ENCODE peak calls at places on chromosomes 7 and 10, in four cellular contexts. T is stomach, K is fibroblast of lung, H is cardiac muscle cell. B is an unnamed sample.

GRCh38 chr7:17054836-17055235 is 173.1 kb upstream of the AGR3 start:
- DNase-seq in T (no peak), K (no peak), H (no peak), B (no peak)

GRCh38 chr7:25014735-25015134 is 34.8 kb upstream of the OSBPL3 start:
- DNase-seq in T (no peak), K (peak), H (peak), B (peak)

GRCh38 chr7:92976931-92977330 is 140.6 kb upstream of the CDK6 start:
- DNase-seq in T (no peak), K (no peak), H (no peak), B (no peak)

GRCh38 chr10:97796651-97797050 is 24.9 kb upstream of the SFRP5 start:
- DNase-seq in T (no peak), K (no peak), H (no peak), B (no peak)

GRCh38 chr7:107971613-107972012 is 31.3 kb downstream of the LAMB1 start:
- DNase-seq in T (no peak), K (peak), H (peak), B (no peak)

GRCh38 chr10:97243836-97244235 is 48.6 kb downstream of the ARHGAP19 start:
- DNase-seq in T (no peak), K (no peak), H (no peak), B (no peak)

GRCh38 chr7:25762511-25763119 is 389.4 kb upstream of the NFE2L3 start:
- DNase-seq in T (no peak), K (no peak), H (no peak), B (no peak)

GRCh38 chr10:15053061-15053460 is 9.3 kb downstream of the OLAH start:
- DNase-seq in T (no peak), K (no peak), H (no peak), B (no peak)

GRCh38 chr7:93178213-93178612 is 30.0 kb upstream of the SAMD9L start:
- DNase-seq in T (no peak), K (no peak), H (peak), B (no peak)

GRCh38 chr10:71077796-71078453 is 134.4 kb upstream of the UNC5B start:
- DNase-seq in T (no peak), K (no peak), H (no peak), B (no peak)

GRCh38 chr7:21943436-21943835 is 2.3 kb downstream of the CDCA7L start:
- DNase-seq in T (no peak), K (no peak), H (no peak), B (no peak)

GRCh38 chr7:21947056-21947455 is 1.4 kb upstream of the CDCA7L start:
- DNase-seq in T (no peak), K (no peak), H (no peak), B (no peak)

GRCh38 chr7:21946228-21946709 is 570 bp upstream of the CDCA7L start:
- DNase-seq in T (no peak), K (no peak), H (no peak), B (no peak)

GRCh38 chr7:21944616-21945373 is 904 bp downstream of the CDCA7L start:
- DNase-seq in T (peak), K (peak), H (peak), B (no peak)

DNA sequence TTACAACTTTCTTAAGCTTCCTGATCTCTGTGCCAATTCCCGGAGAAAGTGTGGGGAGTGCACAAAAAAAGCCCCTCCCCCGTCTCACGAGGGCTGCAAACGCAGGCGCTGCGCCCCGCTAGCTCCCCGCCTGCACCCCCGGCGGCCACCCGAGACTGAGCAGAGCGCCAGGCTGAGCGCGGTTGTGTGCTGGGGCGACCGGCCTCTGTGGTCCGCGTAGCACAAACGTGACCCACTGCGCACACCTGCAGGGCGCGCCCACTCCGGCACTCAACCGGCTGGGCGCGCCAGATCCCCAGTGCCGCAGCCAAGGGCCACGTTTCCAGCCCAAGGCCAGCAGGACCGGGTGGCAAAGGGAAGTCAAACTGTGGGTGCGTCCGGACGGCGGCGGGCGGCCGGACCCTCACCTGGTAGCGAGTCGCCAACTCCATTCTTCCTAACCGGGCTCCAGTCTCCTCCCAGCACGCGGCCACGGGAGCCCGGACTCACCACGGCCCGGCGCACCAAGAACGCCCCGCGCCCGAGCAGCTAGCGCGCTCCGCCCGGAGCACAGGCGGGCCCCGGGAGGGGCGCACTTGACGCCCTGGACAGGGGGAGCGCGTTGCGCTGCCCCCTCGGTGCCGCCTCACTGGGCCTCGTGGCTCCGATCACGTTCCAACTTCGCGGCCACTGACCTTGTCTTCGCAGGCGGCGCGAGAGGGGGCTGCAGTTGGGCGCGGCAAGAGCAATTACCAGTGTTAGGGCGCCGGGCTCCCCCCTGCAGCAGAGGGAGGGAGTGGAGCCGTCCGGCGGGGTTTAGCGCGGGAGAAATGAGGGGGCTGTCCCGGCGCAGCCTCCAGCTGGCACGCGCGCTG is at the start of gene CDCA7L:
- DNase-seq in T (peak), K (peak), H (peak), B (peak)
- TF ChIP-seq CTCF in T (no peak), K (no peak), H (no peak), B (no peak)

GRCh38 chr7:14570750-14571607 is 331.6 kb downstream of the DGKB start:
- DNase-seq in T (no peak), K (no peak), H (no peak), B (no peak)
- H3K4me3 ChIP-seq in T (no peak), K (no peak), H (no peak), B (no peak)

GRCh38 chr10:69829792-69830191 is 28.1 kb downstream of the COL13A1 start:
- DNase-seq in T (no peak), K (no peak), H (no peak), B (no peak)

GRCh38 chr10:69825604-69826003 is 23.9 kb downstream of the COL13A1 start:
- DNase-seq in T (no peak), K (no peak), H (no peak), B (no peak)

GRCh38 chr10:69828115-69828870 is 26.6 kb downstream of the COL13A1 start:
- DNase-seq in T (no peak), K (no peak), H (no peak), B (no peak)

GRCh38 chr10:69826094-69826493 is 24.4 kb downstream of the COL13A1 start:
- DNase-seq in T (no peak), K (no peak), H (no peak), B (no peak)

DNA sequence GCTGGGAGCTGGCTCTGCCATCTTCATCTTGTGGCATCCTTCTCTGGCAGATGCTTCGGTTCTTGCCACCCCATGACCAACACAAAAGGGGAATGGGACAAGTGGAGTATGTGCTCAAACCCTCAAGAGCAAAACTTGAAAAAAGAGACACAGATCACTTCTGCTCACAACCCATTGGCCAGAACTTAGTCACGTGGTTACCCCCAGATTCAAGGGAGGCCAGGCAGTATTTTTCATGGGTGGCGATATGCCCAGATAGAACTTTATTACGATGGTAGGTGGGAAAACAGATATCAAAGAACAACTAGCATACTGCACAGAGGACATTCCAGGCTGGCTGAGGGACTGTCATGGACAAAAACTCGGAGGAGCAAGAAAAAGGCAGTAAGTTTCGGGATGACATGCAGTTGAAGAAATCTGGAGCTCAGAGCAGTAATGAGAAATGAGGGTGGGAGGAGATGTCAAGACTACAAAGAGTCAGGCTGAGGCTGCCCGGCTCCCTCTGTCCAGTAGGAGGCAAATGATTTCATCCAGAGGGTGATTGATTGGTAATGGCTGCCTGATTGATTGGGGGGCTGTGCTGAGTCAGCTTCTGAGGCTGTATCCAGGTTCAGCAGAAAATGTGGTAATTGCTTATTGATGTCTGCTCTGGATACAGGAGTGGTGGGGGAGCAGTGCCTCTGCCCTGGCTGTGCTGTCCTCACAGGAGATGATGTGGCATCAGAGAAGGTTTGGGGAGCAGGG is 25.3 kb downstream of the COL13A1 start:
- DNase-seq in T (no peak), K (no peak), H (no peak), B (no peak)
- TF ChIP-seq CTCF in T (no peak), K (no peak), H (no peak), B (no peak)

DNA sequence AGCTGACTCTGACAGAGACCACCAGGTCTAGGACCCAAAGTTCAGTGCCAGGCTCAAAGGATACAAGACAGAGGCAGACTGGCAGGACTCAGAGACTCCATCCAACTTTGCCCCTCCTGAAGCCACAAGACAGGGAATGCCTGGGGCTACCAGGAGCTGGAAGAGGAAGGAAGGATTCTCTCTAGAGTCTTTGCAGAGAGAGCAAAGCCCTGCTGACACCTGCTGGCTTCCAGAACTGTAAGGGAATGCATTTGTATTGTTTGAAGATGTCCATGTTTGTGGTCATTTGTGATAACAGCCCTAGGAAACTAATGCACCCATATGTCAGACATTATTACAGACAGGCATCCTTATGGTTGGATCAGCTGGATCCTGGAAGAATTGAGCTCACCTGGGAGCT is 132.3 kb upstream of the C7orf33 start:
- DNase-seq in T (no peak), K (no peak), H (no peak), B (no peak)
- H3K4me3 ChIP-seq in T (no peak), K (no peak), H (no peak), B (no peak)

DNA sequence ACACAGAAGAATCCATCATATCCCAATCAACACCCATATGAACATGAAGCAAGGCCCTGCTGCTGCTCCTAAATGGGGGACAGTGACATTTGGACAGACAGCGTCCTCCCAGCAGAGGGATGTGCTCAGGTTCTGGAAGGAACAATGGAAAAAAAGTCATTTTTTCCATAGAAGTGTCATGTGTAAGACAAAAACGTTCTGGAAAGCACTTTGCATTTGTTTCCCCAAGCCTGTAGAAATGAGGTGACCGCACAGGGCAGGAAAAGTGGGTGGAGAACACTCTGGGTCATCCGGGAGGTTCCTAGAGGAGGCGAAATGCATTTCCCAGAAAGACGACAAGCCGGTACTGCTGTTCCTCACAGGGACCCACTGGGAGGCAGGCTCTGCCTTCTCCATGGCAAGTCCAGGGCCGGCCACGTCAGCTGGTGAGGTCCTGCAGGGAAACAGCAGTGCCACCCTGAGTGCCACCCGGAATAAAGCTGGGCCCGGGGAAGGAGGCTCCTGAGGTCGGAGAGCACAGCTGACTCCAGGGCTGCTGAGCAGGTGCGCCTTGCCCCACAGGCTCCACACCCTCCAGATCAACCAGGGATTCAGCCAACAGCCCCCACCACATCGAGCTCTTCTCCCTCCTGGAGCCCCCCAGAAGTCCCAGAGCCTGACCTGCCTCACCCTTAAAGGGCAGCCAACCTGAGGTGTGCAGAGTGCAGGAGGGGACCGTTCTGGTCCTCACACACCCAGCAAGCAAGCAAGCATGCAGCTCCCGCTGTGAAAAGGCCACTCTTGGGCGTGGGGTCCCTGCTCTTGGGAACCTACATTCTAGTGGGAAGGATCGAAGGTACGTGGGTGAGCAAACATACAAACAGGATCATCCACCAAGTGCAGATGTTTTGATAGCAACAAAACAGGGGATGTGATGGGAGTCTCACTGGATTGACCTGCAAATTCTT is 28.8 kb upstream of the INPP5A start:
- DNase-seq in T (peak), K (no peak), H (no peak), B (no peak)
- TF ChIP-seq CTCF in T (no peak), K (no peak), H (no peak), B (no peak)

DNA sequence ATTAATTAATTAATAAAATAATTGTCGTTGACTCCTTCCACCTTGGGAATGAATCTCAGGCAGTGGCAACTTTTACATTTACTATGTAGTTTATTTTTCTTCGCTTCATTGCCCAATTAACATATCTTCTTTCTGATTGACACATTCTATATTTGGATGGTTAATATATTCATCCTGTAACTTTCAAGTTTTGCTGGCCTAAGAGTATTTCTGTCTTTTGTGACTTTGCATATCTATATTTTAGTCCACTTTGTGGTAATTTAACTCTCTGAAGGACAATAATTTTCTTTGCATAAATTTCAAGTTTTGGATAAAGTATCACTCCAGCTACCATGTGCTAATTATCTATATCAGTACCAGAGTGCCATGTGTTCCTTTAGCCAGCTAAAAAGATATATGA is 151.5 kb upstream of the KAT6B start:
- DNase-seq in T (no peak), K (no peak), H (no peak), B (no peak)
- H3K4me3 ChIP-seq in T (no peak), K (no peak), H (no peak), B (no peak)

GRCh38 chr10:6408799-6409198 is 171.3 kb downstream of the PRKCQ start:
- DNase-seq in T (no peak), K (no peak), H (no peak), B (no peak)
- TF ChIP-seq CTCF in T (no peak), K (peak), H (peak), B (no peak)

GRCh38 chr7:3911685-3912084 is 610.6 kb downstream of the SDK1 start:
- DNase-seq in T (no peak), K (peak), H (no peak), B (no peak)
- H3K4me3 ChIP-seq in T (no peak), K (no peak), H (no peak), B (no peak)

GRCh38 chr7:95794917-95795515 is 22.7 kb downstream of the DYNC1I1 start:
- DNase-seq in T (no peak), K (peak), H (peak), B (no peak)
- TF ChIP-seq CTCF in T (no peak), K (peak), H (peak), B (peak)

DNA sequence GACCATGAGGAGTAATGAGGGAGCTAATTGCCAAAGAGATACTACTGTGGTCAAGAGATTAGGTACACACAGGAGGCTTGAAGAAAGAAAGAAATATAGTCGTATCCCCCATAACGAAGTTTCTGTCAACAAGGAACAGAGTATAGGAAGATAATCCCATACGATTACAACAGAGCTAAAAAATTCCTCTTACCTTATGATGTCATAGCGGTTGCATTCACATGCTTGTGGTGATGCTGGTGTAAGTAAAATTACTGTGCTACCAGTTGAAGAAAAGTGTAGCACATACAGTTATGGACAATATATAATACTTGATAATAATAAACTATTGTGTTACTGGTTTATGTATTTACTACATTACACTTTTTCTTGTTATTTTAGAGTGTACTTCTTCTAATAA is 51.6 kb upstream of the CASD1 start:
- DNase-seq in T (no peak), K (no peak), H (no peak), B (no peak)
- H3K4me3 ChIP-seq in T (no peak), K (no peak), H (no peak), B (no peak)

B was measured in HFF-Myc.